ENCODE peak calls at places on chromosome 14, in seven cellular contexts. One of them, this sample, is unnamed.

GRCh38 chr14:71855399-71856036 is 76.7 kb upstream of the RGS6 start:
- DNase-seq in testis: peak; percentile 88
- DNase-seq in body of pancreas: peak; percentile 62
- DNase-seq in H9: peak; percentile 56
- DNase-seq in stomach: peak; percentile 41
- DNase-seq in activated CD4-positive, CD25-positive, alpha-beta regulatory T cell treated with anti-CD3 and anti-CD28 coated beads, Interleukin-2, amount 50 U/mL, for 72 hours: peak; percentile 62
- DNase-seq in fibroblast of gingiva: peak; percentile 59
- DNase-seq in this sample: peak; percentile 69

GRCh38 chr14:60164717-60165546 is at the start of gene DHRS7:
- DNase-seq in testis: peak; percentile 85
- DNase-seq in body of pancreas: peak; percentile 90
- DNase-seq in H9: peak; percentile 71
- DNase-seq in stomach: peak; percentile 85
- DNase-seq in activated CD4-positive, CD25-positive, alpha-beta regulatory T cell treated with anti-CD3 and anti-CD28 coated beads, Interleukin-2, amount 50 U/mL, for 72 hours: peak; percentile 76
- DNase-seq in fibroblast of gingiva: peak; percentile 83
- DNase-seq in this sample: peak; percentile 89

GRCh38 chr14:103692159-103692558 is 23.1 kb downstream of the XRCC3 start:
- DNase-seq in testis: no peak
- DNase-seq in body of pancreas: no peak
- DNase-seq in H9: no peak
- DNase-seq in stomach: no peak
- DNase-seq in activated CD4-positive, CD25-positive, alpha-beta regulatory T cell treated with anti-CD3 and anti-CD28 coated beads, Interleukin-2, amount 50 U/mL, for 72 hours: no peak
- DNase-seq in fibroblast of gingiva: no peak
- DNase-seq in this sample: no peak

GRCh38 chr14:94045101-94045500 is 19.0 kb downstream of the OTUB2 start:
- DNase-seq in testis: no peak
- DNase-seq in body of pancreas: peak; percentile 2
- DNase-seq in H9: no peak
- DNase-seq in stomach: no peak
- DNase-seq in activated CD4-positive, CD25-positive, alpha-beta regulatory T cell treated with anti-CD3 and anti-CD28 coated beads, Interleukin-2, amount 50 U/mL, for 72 hours: no peak
- DNase-seq in fibroblast of gingiva: no peak
- DNase-seq in this sample: no peak

GRCh38 chr14:68649461-68650189 is 143.2 kb downstream of the ZFP36L1 start:
- DNase-seq in testis: no peak
- DNase-seq in body of pancreas: no peak
- DNase-seq in H9: peak; percentile 6
- DNase-seq in stomach: no peak
- DNase-seq in activated CD4-positive, CD25-positive, alpha-beta regulatory T cell treated with anti-CD3 and anti-CD28 coated beads, Interleukin-2, amount 50 U/mL, for 72 hours: no peak
- DNase-seq in fibroblast of gingiva: no peak
- DNase-seq in this sample: peak; percentile 37

GRCh38 chr14:62097824-62098223 is 335.6 kb downstream of the SNAPC1 start:
- DNase-seq in testis: no peak
- DNase-seq in body of pancreas: no peak
- DNase-seq in H9: no peak
- DNase-seq in stomach: no peak
- DNase-seq in activated CD4-positive, CD25-positive, alpha-beta regulatory T cell treated with anti-CD3 and anti-CD28 coated beads, Interleukin-2, amount 50 U/mL, for 72 hours: no peak
- DNase-seq in fibroblast of gingiva: no peak
- DNase-seq in this sample: no peak

GRCh38 chr14:96297999-96298398 is 42.0 kb downstream of the BDKRB1 start:
- DNase-seq in testis: no peak
- DNase-seq in body of pancreas: no peak
- DNase-seq in H9: no peak
- DNase-seq in stomach: no peak
- DNase-seq in activated CD4-positive, CD25-positive, alpha-beta regulatory T cell treated with anti-CD3 and anti-CD28 coated beads, Interleukin-2, amount 50 U/mL, for 72 hours: no peak
- DNase-seq in fibroblast of gingiva: no peak
- DNase-seq in this sample: no peak

GRCh38 chr14:38502241-38502640 is 246.3 kb upstream of the CLEC14A start:
- DNase-seq in testis: no peak
- DNase-seq in body of pancreas: no peak
- DNase-seq in H9: no peak
- DNase-seq in stomach: no peak
- DNase-seq in activated CD4-positive, CD25-positive, alpha-beta regulatory T cell treated with anti-CD3 and anti-CD28 coated beads, Interleukin-2, amount 50 U/mL, for 72 hours: no peak
- DNase-seq in fibroblast of gingiva: no peak
- DNase-seq in this sample: no peak

GRCh38 chr14:37247777-37248461 is 50.2 kb downstream of the MIPOL1 start:
- DNase-seq in testis: no peak
- DNase-seq in body of pancreas: no peak
- DNase-seq in H9: no peak
- DNase-seq in stomach: no peak
- DNase-seq in activated CD4-positive, CD25-positive, alpha-beta regulatory T cell treated with anti-CD3 and anti-CD28 coated beads, Interleukin-2, amount 50 U/mL, for 72 hours: no peak
- DNase-seq in fibroblast of gingiva: no peak
- DNase-seq in this sample: no peak

GRCh38 chr14:77603654-77604270 is 12.7 kb downstream of the SPTLC2 start:
- DNase-seq in testis: peak; percentile 22
- DNase-seq in body of pancreas: no peak
- DNase-seq in H9: no peak
- DNase-seq in stomach: no peak
- DNase-seq in activated CD4-positive, CD25-positive, alpha-beta regulatory T cell treated with anti-CD3 and anti-CD28 coated beads, Interleukin-2, amount 50 U/mL, for 72 hours: no peak
- DNase-seq in fibroblast of gingiva: no peak
- DNase-seq in this sample: no peak